ENCODE peak calls at places on chromosomes 4 and X, in six cellular contexts. M is neural progenitor cell; A is NCI-H1092; W is activated naive CD4-positive, alpha-beta T cell treated with anti-CD3 and anti-CD28 coated beads, Interleukin-2, amount 50 U/mL, for 16 hours; O is HFF-Myc; Q is ACHN. P is an unnamed sample.

GRCh38 chr4:131001371-131001770 is 1905.4 kb downstream of the C4orf33 start:
- DNase-seq in M (no peak), A (no peak), W (no peak), O (no peak), Q (no peak), P (no peak)

GRCh38 chr4:187504974-187505797 is 490.4 kb upstream of the ZFP42 start:
- DNase-seq in M (peak; percentile 50), A (no peak), W (no peak), O (no peak), Q (no peak), P (no peak)

GRCh38 chrX:20063716-20064351 is 52.9 kb downstream of the MAP7D2 start:
- DNase-seq in M (no peak), A (no peak), W (no peak), O (no peak), Q (no peak), P (no peak)

GRCh38 chrX:50971390-50971789 is 60.9 kb downstream of the BMP15 start:
- DNase-seq in M (no peak), A (no peak), W (no peak), O (no peak), Q (peak; percentile 66), P (peak; percentile 39)

GRCh38 chrX:41332408-41332987 is 1.5 kb upstream of the DDX3X start:
- DNase-seq in M (no peak), A (no peak), W (no peak), O (no peak), Q (no peak), P (no peak)

GRCh38 chrX:123215397-123216089 is 31.5 kb downstream of the GRIA3 start:
- DNase-seq in M (no peak), A (no peak), W (no peak), O (no peak), Q (no peak), P (no peak)

GRCh38 chrX:70293621-70294020 is 3.7 kb downstream of the KIF4A start:
- DNase-seq in M (no peak), A (no peak), W (no peak), O (no peak), Q (no peak), P (no peak)

GRCh38 chr4:26171953-26172352 is 148.9 kb upstream of the RBPJ start:
- DNase-seq in M (no peak), A (no peak), W (no peak), O (no peak), Q (no peak), P (peak; percentile 42)

GRCh38 chr4:33998204-33998603 is 2246.1 kb downstream of the ARAP2 start:
- DNase-seq in M (no peak), A (no peak), W (no peak), O (no peak), Q (no peak), P (no peak)

GRCh38 chr4:42750831-42751230 is 93.9 kb upstream of the ATP8A1 start:
- DNase-seq in M (peak; percentile 63), A (peak; percentile 19), W (no peak), O (no peak), Q (no peak), P (no peak)

GRCh38 chr4:22129454-22130075 is 181.0 kb upstream of the KCNIP4 start:
- DNase-seq in M (peak; percentile 69), A (no peak), W (peak; percentile 10), O (peak; percentile 2), Q (peak; percentile 48), P (no peak)

GRCh38 chr4:79472693-79473552 is 64.9 kb upstream of the GK2 start:
- DNase-seq in M (no peak), A (peak; percentile 18), W (no peak), O (no peak), Q (no peak), P (no peak)

GRCh38 chrX:24506082-24506481 is 41.0 kb downstream of the PDK3 start:
- DNase-seq in M (no peak), A (no peak), W (no peak), O (no peak), Q (peak; percentile 14), P (peak; percentile 4)

GRCh38 chrX:45807572-45808425 is 607.1 kb upstream of the DIPK2B start:
- DNase-seq in M (peak; percentile 32), A (no peak), W (no peak), O (no peak), Q (peak; percentile 58), P (no peak)

GRCh38 chr4:183328832-183329231 is 6.6 kb upstream of the CLDN24 start:
- DNase-seq in M (no peak), A (no peak), W (no peak), O (no peak), Q (no peak), P (no peak)

GRCh38 chr4:41719417-41719816 is 29.1 kb downstream of the PHOX2B start:
- DNase-seq in M (no peak), A (no peak), W (no peak), O (no peak), Q (no peak), P (no peak)

GRCh38 chrX:3712080-3712869 is 1.2 kb downstream of the PRKX start:
- DNase-seq in M (peak; percentile 12), A (no peak), W (no peak), O (no peak), Q (no peak), P (no peak)

GRCh38 chrX:1002611-1003010 is 209.8 kb downstream of the CRLF2 start:
- DNase-seq in M (no peak), A (no peak), W (no peak), O (no peak), Q (no peak), P (no peak)

GRCh38 chr4:99816611-99817309 is at the start of gene DAPP1:
- DNase-seq in M (no peak), A (no peak), W (peak; percentile 70), O (no peak), Q (no peak), P (no peak)

GRCh38 chr4:74039065-74039763 is 725 bp upstream of the CXCL3 start:
- DNase-seq in M (no peak), A (no peak), W (no peak), O (no peak), Q (peak; percentile 35), P (no peak)

GRCh38 chr4:84260495-84260894 is 238.6 kb downstream of the NKX6-1 start:
- DNase-seq in M (no peak), A (no peak), W (no peak), O (no peak), Q (no peak), P (no peak)

GRCh38 chrX:72351606-72352338 is 46.1 kb upstream of the CITED1 start:
- DNase-seq in M (no peak), A (no peak), W (no peak), O (peak; percentile 41), Q (no peak), P (no peak)

GRCh38 chrX:20951016-20951795 is 423.0 kb upstream of the CNKSR2 start:
- DNase-seq in M (no peak), A (no peak), W (no peak), O (no peak), Q (no peak), P (no peak)

P was measured in kidney epithelial cell.